ENCODE peak calls at places on chromosome 17, in ten cellular contexts. U is psoas muscle, G is GM23338, Q is ascending aorta, D is neural progenitor cell, A is lung, I is heart right ventricle, H is osteoblast, M is tibial artery, L is vagina. K is an unnamed sample.

GRCh38 chr17:72123964-72124791 is 3.4 kb downstream of the SOX9 start:
- DNase-seq in A (no peak), G (peak; percentile 69), U (no peak), D (peak; percentile 30), M (no peak), I (peak; percentile 23), H (peak; percentile 77), Q (no peak), L (no peak), K (no peak)

GRCh38 chr17:18965530-18966236 is 13.7 kb downstream of the SLC5A10 start:
- DNase-seq in H (peak; percentile 82), Q (no peak), U (no peak), A (no peak), M (no peak), I (no peak), L (no peak), G (no peak), D (no peak), K (no peak)

GRCh38 chr17:46063239-46063638 is 64.2 kb downstream of the STH start:
- DNase-seq in Q (no peak), L (no peak), D (no peak), A (no peak), I (no peak), G (no peak), M (no peak), U (no peak), H (peak; percentile 36), K (no peak)

GRCh38 chr17:50532452-50533024 is at the start of gene EPN3:
- DNase-seq in U (no peak), G (peak; percentile 78), H (peak; percentile 94), M (no peak), I (no peak), L (no peak), Q (no peak), D (peak; percentile 44), A (no peak), K (no peak)

GRCh38 chr17:77959926-77960521 is 1.5 kb downstream of the TNRC6C start:
- DNase-seq in D (peak; percentile 53), A (no peak), U (no peak), Q (no peak), M (no peak), L (no peak), H (peak; percentile 63), G (peak; percentile 60), I (no peak), K (no peak)

GRCh38 chr17:40963838-40964237 is 2.9 kb downstream of the KRT39 start:
- DNase-seq in L (no peak), H (no peak), U (no peak), Q (no peak), A (no peak), D (no peak), G (peak; percentile 55), I (no peak), M (no peak), K (no peak)

GRCh38 chr17:73228748-73229236 is 32.9 kb downstream of the CPSF4L start:
- DNase-seq in L (no peak), U (peak; percentile 72), M (peak; percentile 83), D (no peak), G (peak; percentile 36), A (peak; percentile 65), Q (no peak), H (peak; percentile 93), I (peak; percentile 41), K (peak; percentile 83)

GRCh38 chr17:19361975-19362292 is 589 bp downstream of the B9D1 start:
- DNase-seq in Q (no peak), A (no peak), G (no peak), I (no peak), D (no peak), H (no peak), U (no peak), L (no peak), M (no peak), K (no peak)

GRCh38 chr17:12993631-12994030 is 24.2 kb downstream of the ELAC2 start:
- DNase-seq in D (no peak), Q (no peak), A (no peak), H (no peak), G (no peak), M (no peak), I (no peak), L (no peak), U (no peak), K (no peak)

GRCh38 chr17:12987120-12987519 is 30.7 kb downstream of the ELAC2 start:
- DNase-seq in U (no peak), M (no peak), I (no peak), A (no peak), L (no peak), Q (no peak), G (peak; percentile 31), H (no peak), D (peak; percentile 75), K (no peak)

GRCh38 chr17:12990926-12991325 is 26.9 kb downstream of the ELAC2 start:
- DNase-seq in H (no peak), M (no peak), L (no peak), D (no peak), A (no peak), Q (no peak), G (no peak), U (no peak), I (no peak), K (no peak)

GRCh38 chr17:12992676-12993075 is 25.2 kb downstream of the ELAC2 start:
- DNase-seq in Q (no peak), M (no peak), L (no peak), D (no peak), G (no peak), A (no peak), I (no peak), U (no peak), H (no peak), K (no peak)

DNA sequence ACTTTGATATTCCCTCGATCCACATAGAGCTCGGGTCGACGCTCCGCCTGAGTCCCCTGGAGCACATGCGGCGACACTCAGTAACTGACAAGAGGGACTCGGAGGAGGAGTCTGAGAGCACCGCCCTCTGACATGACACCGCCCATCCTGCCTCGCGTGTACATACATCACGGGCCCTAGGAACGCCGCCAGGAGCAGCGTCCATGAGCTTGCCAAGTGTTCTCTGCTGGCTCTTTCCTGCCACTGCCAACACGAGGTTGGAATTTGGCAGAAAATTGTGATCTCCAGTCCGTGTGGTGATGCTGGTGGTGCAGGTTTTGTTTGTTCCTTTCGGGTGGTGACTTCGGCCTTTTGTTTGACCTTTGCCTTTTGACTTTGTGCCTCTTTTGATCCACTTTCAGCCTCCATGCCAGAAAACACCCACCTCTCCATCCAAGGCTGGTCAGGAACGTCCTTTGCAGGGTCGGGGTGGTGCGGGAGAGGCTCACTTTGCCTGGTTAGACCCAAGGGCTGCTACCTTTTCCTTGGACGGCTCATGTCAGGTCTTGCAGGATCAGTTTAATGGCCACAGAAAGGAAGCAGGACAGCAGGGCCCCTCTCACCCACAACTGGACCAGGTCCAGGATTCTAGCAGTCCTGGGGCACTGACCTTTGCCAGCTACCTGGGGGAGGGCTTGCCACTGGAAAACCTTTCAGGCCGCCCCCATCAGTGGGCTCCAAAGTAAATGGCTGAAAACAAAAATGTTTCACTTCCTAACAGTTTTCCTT is 27.6 kb downstream of the ELAC2 start:
- DNase-seq in I (peak; percentile 79), U (no peak), A (no peak), L (no peak), G (peak; percentile 38), M (no peak), Q (no peak), D (no peak), H (peak; percentile 18), K (no peak)
- H3K36me3 ChIP-seq in I (no peaks in the 10 kb centered on the region), U (peaks cover 13% of the 10 kb centered on the region), A (peaks cover 43% of the 10 kb centered on the region), L (no peaks in the 10 kb centered on the region), G (peaks cover 35% of the 10 kb centered on the region), M (peaks cover 59% of the 10 kb centered on the region), Q (peaks cover 39% of the 10 kb centered on the region), D (peaks cover 5% of the 10 kb centered on the region), H (peaks cover 52% of the 10 kb centered on the region), K (peaks cover 48% of the 10 kb centered on the region)

GRCh38 chr17:7932483-7932891 is 481 bp downstream of the CNTROB start:
- DNase-seq in A (no peak), I (no peak), G (peak; percentile 65), M (peak; percentile 66), Q (no peak), H (peak; percentile 88), L (no peak), U (peak; percentile 19), D (peak; percentile 59), K (peak; percentile 64)

GRCh38 chr17:7930841-7931631 is 710 bp downstream of the TRAPPC1 start:
- DNase-seq in G (peak; percentile 41), I (no peak), M (no peak), D (no peak), H (no peak), U (no peak), A (no peak), L (no peak), Q (no peak), K (no peak)

GRCh38 chr17:7935859-7936258 is 3.9 kb downstream of the CNTROB start:
- DNase-seq in Q (no peak), L (no peak), I (no peak), D (no peak), H (no peak), A (no peak), M (no peak), U (no peak), G (no peak), K (no peak)

GRCh38 chr17:7931709-7932482 is at the start of the genes CNTROB and TRAPPC1:
- DNase-seq in L (peak; percentile 100), D (peak; percentile 98), H (peak; percentile 100), G (peak; percentile 98), Q (peak; percentile 100), M (peak; percentile 100), A (peak; percentile 100), I (peak; percentile 100), U (peak; percentile 99), K (peak; percentile 100)

DNA sequence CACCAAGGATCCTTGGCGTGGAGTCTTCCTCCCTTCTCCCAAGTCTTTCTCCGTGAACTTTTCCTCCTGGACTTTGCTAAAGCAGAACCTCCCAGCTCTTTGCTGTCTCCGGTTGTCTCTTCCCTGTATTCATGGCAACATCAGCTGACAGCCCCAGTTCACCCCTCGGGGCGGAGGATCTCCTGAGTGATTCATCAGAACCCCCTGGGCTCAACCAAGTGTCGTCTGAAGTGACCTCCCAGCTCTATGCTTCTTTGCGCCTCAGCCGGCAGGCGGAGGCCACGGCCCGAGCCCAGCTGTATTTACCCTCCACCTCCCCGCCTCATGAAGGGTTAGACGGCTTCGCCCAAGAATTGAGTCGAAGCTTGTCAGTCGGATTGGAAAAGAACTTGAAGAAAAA is 943 bp downstream of the CNTROB start:
- DNase-seq in L (no peak), D (peak; percentile 67), Q (no peak), H (peak; percentile 95), A (peak; percentile 53), I (no peak), U (peak; percentile 31), G (peak; percentile 41), M (peak; percentile 55), K (peak; percentile 67)
- TF ChIP-seq CTCF in L (no peak), D (no peak), Q (no peak), H (peak; percentile 26), A (no peak), I (no peak), U (no peak), G (no peak), M (no peak), K (no peak)

DNA sequence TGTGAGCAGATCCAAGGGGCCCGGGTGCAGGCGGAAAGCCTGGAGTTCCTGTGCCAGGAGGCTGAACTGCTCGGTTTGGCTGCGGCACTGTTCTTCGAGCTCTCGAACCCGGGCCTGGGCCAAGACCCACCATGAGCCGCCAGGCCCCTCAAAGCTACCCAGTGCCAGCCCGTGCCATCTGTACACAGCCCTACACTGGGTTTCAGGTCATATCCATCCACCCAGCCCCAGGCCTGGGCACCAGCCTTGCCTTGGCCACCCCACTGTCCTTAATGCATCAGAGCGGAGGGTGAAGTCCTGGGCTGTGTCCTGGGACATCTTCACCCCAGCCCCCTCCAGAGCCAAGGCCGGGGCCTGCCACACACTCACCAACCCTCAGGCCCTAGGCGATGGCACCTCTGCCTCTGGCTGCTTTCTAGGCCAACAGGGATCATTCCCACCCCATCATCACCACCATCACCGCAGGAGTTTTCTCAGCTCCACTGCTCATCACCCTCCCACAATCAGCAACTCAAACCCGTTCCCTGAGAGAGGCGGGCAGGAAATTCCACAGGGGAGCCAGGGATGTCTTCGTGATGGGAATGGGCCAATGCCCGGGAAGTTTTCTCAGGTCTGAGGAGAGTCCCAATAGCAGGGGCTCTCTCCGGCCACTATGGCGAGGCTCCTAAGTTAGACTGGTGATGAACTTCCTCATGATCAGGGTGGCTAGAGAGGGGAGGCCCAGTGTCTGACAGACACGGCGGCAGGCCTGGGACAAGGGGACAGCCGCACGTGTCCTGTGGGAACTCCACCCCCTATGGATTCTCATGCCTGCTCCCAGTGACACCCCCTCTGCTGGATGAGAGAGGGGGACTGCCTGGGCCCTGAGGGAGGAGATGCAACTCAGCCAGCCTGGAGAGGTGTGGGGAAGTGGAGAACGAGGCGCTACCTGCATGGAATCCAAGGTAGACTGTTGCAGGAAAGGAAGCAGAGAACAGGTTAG is 9.1 kb downstream of the TSPOAP1 start:
- DNase-seq in G (no peak), M (peak; percentile 60), U (no peak), L (no peak), H (peak; percentile 74), Q (no peak), A (no peak), D (no peak), I (no peak), K (no peak)
- H3K27ac ChIP-seq in G (no peak overlapping the region), M (no peak overlapping the region), U (no peak overlapping the region), L (no peak overlapping the region), H (no peak overlapping the region), Q (no peak overlapping the region), A (no peak overlapping the region), D (no peak overlapping the region), I (no peak overlapping the region), K (no peak overlapping the region)

GRCh38 chr17:31733326-31733725 is 125.7 kb downstream of the COPRS start:
- DNase-seq in U (no peak), M (no peak), Q (no peak), G (peak; percentile 78), L (no peak), I (no peak), D (peak; percentile 59), H (no peak), A (no peak), K (no peak)
- H3K36me3 ChIP-seq in U (no peaks in the 10 kb centered on the region), M (no peaks in the 10 kb centered on the region), Q (no peaks in the 10 kb centered on the region), G (no peaks in the 10 kb centered on the region), L (no peaks in the 10 kb centered on the region), I (no peaks in the 10 kb centered on the region), D (no peaks in the 10 kb centered on the region), H (no peaks in the 10 kb centered on the region), A (no peaks in the 10 kb centered on the region), K (no peaks in the 10 kb centered on the region)

K was measured in right atrium auricular region.